ENCODE peak calls at places on chromosomes 6 and 20, in nine cellular contexts. One of them, this sample, is unnamed.
A peak's percentile ranks its signal among the peaks of the same experiment; 100 is the strongest.

GRCh38 chr20:48774696-48775095 is 53.1 kb downstream of the PREX1 start:
- DNase-seq in heart right ventricle: no peak
- DNase-seq in stomach: no peak
- DNase-seq in mammary epithelial cell: no peak
- DNase-seq in lower lobe of right lung: no peak
- DNase-seq in pancreas: no peak
- DNase-seq in right lobe of liver: no peak
- DNase-seq in fibroblast of lung: no peak
- DNase-seq in HCT116: no peak
- DNase-seq in this sample: no peak

GRCh38 chr6:92784235-92784634 is 635.1 kb downstream of the EPHA7 start:
- DNase-seq in HCT116: no peak
- DNase-seq in fibroblast of lung: no peak
- DNase-seq in mammary epithelial cell: no peak
- DNase-seq in heart right ventricle: no peak
- DNase-seq in pancreas: no peak
- DNase-seq in right lobe of liver: no peak
- DNase-seq in stomach: no peak
- DNase-seq in lower lobe of right lung: no peak
- DNase-seq in this sample: no peak

GRCh38 chr6:36280983-36281382 is 11.1 kb downstream of the PNPLA1 start:
- DNase-seq in heart right ventricle: no peak
- DNase-seq in lower lobe of right lung: no peak
- DNase-seq in mammary epithelial cell: no peak
- DNase-seq in HCT116: no peak
- DNase-seq in stomach: no peak
- DNase-seq in pancreas: no peak
- DNase-seq in right lobe of liver: no peak
- DNase-seq in fibroblast of lung: no peak
- DNase-seq in this sample: no peak

GRCh38 chr20:37915434-37915787 is 12.5 kb downstream of the VSTM2L start:
- DNase-seq in HCT116: no peak
- DNase-seq in mammary epithelial cell: no peak
- DNase-seq in stomach: no peak
- DNase-seq in heart right ventricle: no peak
- DNase-seq in right lobe of liver: no peak
- DNase-seq in fibroblast of lung: no peak
- DNase-seq in lower lobe of right lung: no peak
- DNase-seq in pancreas: no peak
- DNase-seq in this sample: no peak

GRCh38 chr6:53306819-53307347 is 41.9 kb downstream of the ELOVL5 start:
- DNase-seq in fibroblast of lung: peak; percentile 81
- DNase-seq in pancreas: no peak
- DNase-seq in HCT116: no peak
- DNase-seq in mammary epithelial cell: peak; percentile 92
- DNase-seq in stomach: no peak
- DNase-seq in heart right ventricle: no peak
- DNase-seq in lower lobe of right lung: no peak
- DNase-seq in right lobe of liver: no peak
- DNase-seq in this sample: peak; percentile 87

GRCh38 chr6:111761783-111762312 is 111.4 kb downstream of the FYN start:
- DNase-seq in heart right ventricle: no peak
- DNase-seq in fibroblast of lung: peak; percentile 25
- DNase-seq in HCT116: no peak
- DNase-seq in right lobe of liver: no peak
- DNase-seq in pancreas: no peak
- DNase-seq in mammary epithelial cell: no peak
- DNase-seq in stomach: no peak
- DNase-seq in lower lobe of right lung: no peak
- DNase-seq in this sample: no peak

GRCh38 chr20:33992145-33992922 is 1.4 kb upstream of the RALY start:
- DNase-seq in lower lobe of right lung: no peak
- DNase-seq in mammary epithelial cell: peak; percentile 63
- DNase-seq in fibroblast of lung: peak; percentile 47
- DNase-seq in pancreas: no peak
- DNase-seq in HCT116: no peak
- DNase-seq in stomach: no peak
- DNase-seq in right lobe of liver: no peak
- DNase-seq in heart right ventricle: no peak
- DNase-seq in this sample: no peak

GRCh38 chr20:62536731-62537401 is 61.1 kb upstream of the GATA5 start:
- DNase-seq in lower lobe of right lung: no peak
- DNase-seq in mammary epithelial cell: no peak
- DNase-seq in fibroblast of lung: peak; percentile 14
- DNase-seq in right lobe of liver: no peak
- DNase-seq in stomach: no peak
- DNase-seq in HCT116: no peak
- DNase-seq in heart right ventricle: peak; percentile 58
- DNase-seq in pancreas: no peak
- DNase-seq in this sample: no peak

GRCh38 chr6:50655848-50656453 is 57.4 kb upstream of the TFAP2D start:
- DNase-seq in right lobe of liver: no peak
- DNase-seq in pancreas: no peak
- DNase-seq in heart right ventricle: no peak
- DNase-seq in lower lobe of right lung: no peak
- DNase-seq in fibroblast of lung: no peak
- DNase-seq in HCT116: no peak
- DNase-seq in mammary epithelial cell: no peak
- DNase-seq in stomach: no peak
- DNase-seq in this sample: no peak

GRCh38 chr6:116876635-116877611 is at the start of gene RFX6:
- DNase-seq in stomach: peak; percentile 28
- DNase-seq in heart right ventricle: no peak
- DNase-seq in HCT116: no peak
- DNase-seq in lower lobe of right lung: no peak
- DNase-seq in right lobe of liver: peak; percentile 45
- DNase-seq in pancreas: peak; percentile 79
- DNase-seq in fibroblast of lung: no peak
- DNase-seq in mammary epithelial cell: no peak
- DNase-seq in this sample: no peak

GRCh38 chr20:17635320-17635673 is 46.7 kb downstream of the RRBP1 start:
- DNase-seq in pancreas: no peak
- DNase-seq in lower lobe of right lung: no peak
- DNase-seq in HCT116: no peak
- DNase-seq in right lobe of liver: no peak
- DNase-seq in mammary epithelial cell: no peak
- DNase-seq in stomach: no peak
- DNase-seq in fibroblast of lung: no peak
- DNase-seq in heart right ventricle: no peak
- DNase-seq in this sample: no peak

GRCh38 chr20:17636523-17637412 is 45.3 kb downstream of the RRBP1 start:
- DNase-seq in right lobe of liver: no peak
- DNase-seq in heart right ventricle: no peak
- DNase-seq in HCT116: no peak
- DNase-seq in pancreas: no peak
- DNase-seq in mammary epithelial cell: no peak
- DNase-seq in lower lobe of right lung: no peak
- DNase-seq in fibroblast of lung: no peak
- DNase-seq in stomach: no peak
- DNase-seq in this sample: no peak

GRCh38 chr20:17637413-17637780 is 44.6 kb downstream of the RRBP1 start:
- DNase-seq in pancreas: no peak
- DNase-seq in mammary epithelial cell: no peak
- DNase-seq in lower lobe of right lung: no peak
- DNase-seq in stomach: no peak
- DNase-seq in fibroblast of lung: no peak
- DNase-seq in heart right ventricle: no peak
- DNase-seq in HCT116: no peak
- DNase-seq in right lobe of liver: no peak
- DNase-seq in this sample: no peak

GRCh38 chr20:17634666-17635319 is 47.2 kb downstream of the RRBP1 start:
- DNase-seq in stomach: no peak
- DNase-seq in right lobe of liver: peak; percentile 56
- DNase-seq in pancreas: no peak
- DNase-seq in lower lobe of right lung: peak; percentile 70
- DNase-seq in heart right ventricle: no peak
- DNase-seq in fibroblast of lung: no peak
- DNase-seq in mammary epithelial cell: no peak
- DNase-seq in HCT116: no peak
- DNase-seq in this sample: no peak

GRCh38 chr20:17635846-17636245 is 46.2 kb downstream of the RRBP1 start:
- DNase-seq in stomach: no peak
- DNase-seq in mammary epithelial cell: no peak
- DNase-seq in fibroblast of lung: no peak
- DNase-seq in lower lobe of right lung: no peak
- DNase-seq in pancreas: no peak
- DNase-seq in heart right ventricle: no peak
- DNase-seq in right lobe of liver: no peak
- DNase-seq in HCT116: no peak
- DNase-seq in this sample: no peak
- H3K36me3 ChIP-seq in stomach: peaks cover 100% of the 10 kb centered on the region
- H3K36me3 ChIP-seq in mammary epithelial cell: peaks cover 34% of the 10 kb centered on the region
- H3K36me3 ChIP-seq in fibroblast of lung: peaks cover 61% of the 10 kb centered on the region
- H3K36me3 ChIP-seq in lower lobe of right lung: peaks cover 99% of the 10 kb centered on the region
- H3K36me3 ChIP-seq in pancreas: peaks cover 64% of the 10 kb centered on the region
- H3K36me3 ChIP-seq in heart right ventricle: peaks cover 5% of the 10 kb centered on the region
- H3K36me3 ChIP-seq in right lobe of liver: peaks cover 27% of the 10 kb centered on the region
- H3K36me3 ChIP-seq in HCT116: peaks cover 22% of the 10 kb centered on the region
- H3K36me3 ChIP-seq in this sample: peaks cover 3% of the 10 kb centered on the region

GRCh38 chr6:169961772-169962561 is 210.5 kb downstream of the ERMARD start:
- DNase-seq in fibroblast of lung: no peak
- DNase-seq in lower lobe of right lung: peak; percentile 44
- DNase-seq in right lobe of liver: peak; percentile 59
- DNase-seq in HCT116: no peak
- DNase-seq in heart right ventricle: peak; percentile 40
- DNase-seq in mammary epithelial cell: no peak
- DNase-seq in stomach: peak; percentile 24
- DNase-seq in pancreas: peak; percentile 64
- DNase-seq in this sample: no peak
- TF ChIP-seq CTCF in fibroblast of lung: peak; percentile 22
- TF ChIP-seq CTCF in lower lobe of right lung: peak; percentile 53
- TF ChIP-seq CTCF in right lobe of liver: peak; percentile 46
- TF ChIP-seq CTCF in HCT116: peak; percentile 10
- TF ChIP-seq CTCF in heart right ventricle: peak; percentile 57
- TF ChIP-seq CTCF in mammary epithelial cell: no peak
- TF ChIP-seq CTCF in stomach: peak; percentile 45
- TF ChIP-seq CTCF in pancreas: peak; percentile 19
- TF ChIP-seq CTCF in this sample: peak; percentile 49

DNA sequence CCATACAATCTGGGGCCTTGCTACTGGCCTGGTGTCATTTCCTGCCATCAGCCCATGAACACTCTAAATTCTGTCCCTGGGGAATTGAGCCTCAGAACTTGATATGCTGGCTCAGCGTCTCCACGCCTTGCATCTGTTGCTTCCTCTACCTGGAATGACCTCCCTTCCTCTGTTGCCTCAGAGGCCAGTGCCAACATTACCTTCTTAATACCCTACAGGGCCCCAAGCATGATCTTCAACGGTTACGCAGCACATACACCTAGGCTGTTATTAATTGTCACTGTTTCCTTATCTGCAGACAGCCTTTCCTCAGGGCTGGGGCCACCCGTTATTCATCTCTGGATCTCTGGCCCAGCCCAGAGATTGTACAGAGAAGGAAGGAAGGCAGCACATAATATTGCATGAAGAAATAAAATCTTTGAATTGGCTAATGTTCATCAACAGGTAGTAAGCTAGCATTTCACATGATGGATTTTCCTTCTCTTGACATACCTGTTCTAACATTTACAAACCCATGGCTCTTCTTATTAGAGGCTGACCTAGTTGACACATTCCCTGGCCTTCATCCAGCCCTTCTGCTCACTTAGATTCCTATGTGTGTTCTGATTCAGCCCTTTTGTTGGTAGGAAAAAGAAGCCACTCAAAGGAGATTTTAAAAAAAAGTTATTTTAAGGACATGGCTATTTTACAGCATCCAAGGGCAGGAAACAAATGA is 8.4 kb upstream of the RNF182 start:
- DNase-seq in right lobe of liver: no peak
- DNase-seq in HCT116: no peak
- DNase-seq in lower lobe of right lung: no peak
- DNase-seq in pancreas: no peak
- DNase-seq in fibroblast of lung: peak; percentile 67
- DNase-seq in stomach: no peak
- DNase-seq in mammary epithelial cell: peak; percentile 39
- DNase-seq in heart right ventricle: no peak
- DNase-seq in this sample: no peak
- H3K4me3 ChIP-seq in right lobe of liver: no peak overlapping the region
- H3K4me3 ChIP-seq in HCT116: no peak overlapping the region
- H3K4me3 ChIP-seq in lower lobe of right lung: no peak overlapping the region
- H3K4me3 ChIP-seq in pancreas: no peak overlapping the region
- H3K4me3 ChIP-seq in fibroblast of lung: no peak overlapping the region
- H3K4me3 ChIP-seq in stomach: no peak overlapping the region
- H3K4me3 ChIP-seq in mammary epithelial cell: no peak overlapping the region
- H3K4me3 ChIP-seq in heart right ventricle: no peak overlapping the region
- H3K4me3 ChIP-seq in this sample: no peak overlapping the region

GRCh38 chr20:47265214-47265613 is 91.3 kb downstream of the ZMYND8 start:
- DNase-seq in heart right ventricle: no peak
- DNase-seq in lower lobe of right lung: no peak
- DNase-seq in pancreas: no peak
- DNase-seq in HCT116: no peak
- DNase-seq in right lobe of liver: no peak
- DNase-seq in fibroblast of lung: no peak
- DNase-seq in mammary epithelial cell: no peak
- DNase-seq in stomach: no peak
- DNase-seq in this sample: no peak

GRCh38 chr20:47263080-47263479 is 93.4 kb downstream of the ZMYND8 start:
- DNase-seq in pancreas: no peak
- DNase-seq in mammary epithelial cell: no peak
- DNase-seq in HCT116: no peak
- DNase-seq in right lobe of liver: no peak
- DNase-seq in lower lobe of right lung: no peak
- DNase-seq in stomach: no peak
- DNase-seq in heart right ventricle: no peak
- DNase-seq in fibroblast of lung: no peak
- DNase-seq in this sample: no peak

GRCh38 chr20:47263502-47264084 is 92.9 kb downstream of the ZMYND8 start:
- DNase-seq in heart right ventricle: no peak
- DNase-seq in HCT116: no peak
- DNase-seq in stomach: no peak
- DNase-seq in lower lobe of right lung: no peak
- DNase-seq in fibroblast of lung: peak; percentile 27
- DNase-seq in right lobe of liver: no peak
- DNase-seq in mammary epithelial cell: no peak
- DNase-seq in pancreas: no peak
- DNase-seq in this sample: no peak

GRCh38 chr20:47262008-47262364 is 94.5 kb downstream of the ZMYND8 start:
- DNase-seq in HCT116: no peak
- DNase-seq in right lobe of liver: no peak
- DNase-seq in fibroblast of lung: no peak
- DNase-seq in mammary epithelial cell: no peak
- DNase-seq in heart right ventricle: no peak
- DNase-seq in stomach: no peak
- DNase-seq in lower lobe of right lung: no peak
- DNase-seq in pancreas: peak; percentile 21
- DNase-seq in this sample: no peak

DNA sequence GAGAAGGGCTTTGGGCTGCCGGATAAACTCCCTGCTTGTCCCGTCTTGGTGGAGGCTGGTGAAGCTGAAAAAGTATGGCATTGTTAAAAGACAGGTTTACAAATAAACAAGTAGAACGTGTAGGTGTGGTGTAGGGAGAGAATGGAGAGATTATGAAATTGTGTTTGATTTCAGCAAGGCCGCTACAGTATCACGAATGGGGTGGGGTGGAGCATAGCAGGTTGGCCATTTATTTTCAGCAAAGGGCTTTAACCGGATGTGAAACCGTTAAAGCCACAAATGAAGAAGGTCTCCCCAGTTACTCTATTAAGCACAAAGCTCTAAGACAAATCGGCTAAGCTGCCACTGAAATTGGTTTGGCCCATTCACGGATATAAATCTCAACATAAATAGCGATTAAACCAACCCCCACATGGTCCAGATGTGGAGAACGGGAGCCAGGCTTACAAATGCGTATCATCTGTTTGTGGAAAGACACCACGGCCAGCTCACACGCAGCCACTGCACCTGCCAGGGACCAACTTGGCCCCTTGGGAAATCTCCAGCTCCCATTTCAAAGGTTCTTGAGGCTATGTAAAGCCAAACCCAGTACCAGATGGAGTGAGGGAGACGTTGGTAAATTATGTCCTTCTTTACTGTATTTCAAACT is 94.0 kb downstream of the ZMYND8 start:
- DNase-seq in right lobe of liver: no peak
- DNase-seq in HCT116: no peak
- DNase-seq in lower lobe of right lung: no peak
- DNase-seq in mammary epithelial cell: no peak
- DNase-seq in fibroblast of lung: no peak
- DNase-seq in pancreas: no peak
- DNase-seq in heart right ventricle: no peak
- DNase-seq in stomach: no peak
- DNase-seq in this sample: no peak
- H3K36me3 ChIP-seq in right lobe of liver: peaks cover 10% of the 10 kb centered on the region
- H3K36me3 ChIP-seq in HCT116: peaks cover 27% of the 10 kb centered on the region
- H3K36me3 ChIP-seq in lower lobe of right lung: peaks cover 64% of the 10 kb centered on the region
- H3K36me3 ChIP-seq in mammary epithelial cell: peaks cover 11% of the 10 kb centered on the region
- H3K36me3 ChIP-seq in fibroblast of lung: peaks cover 3% of the 10 kb centered on the region
- H3K36me3 ChIP-seq in pancreas: no peaks in the 10 kb centered on the region
- H3K36me3 ChIP-seq in heart right ventricle: no peaks in the 10 kb centered on the region
- H3K36me3 ChIP-seq in stomach: peaks cover 80% of the 10 kb centered on the region
- H3K36me3 ChIP-seq in this sample: peaks cover 3% of the 10 kb centered on the region